ENCODE peak calls at places on chromosomes 11 and 22, in four cellular contexts. Y, D, G and E are unnamed samples.

GRCh38 chr11:134041791-134042696 is 26.8 kb upstream of the JAM3 start:
- DNase-seq in Y (no peak), G (no peak), D (no peak), E (no peak)

GRCh38 chr22:32837142-32837541 is 35.6 kb downstream of the TIMP3 start:
- DNase-seq in Y (no peak), D (no peak), G (no peak), E (no peak)

GRCh38 chr22:37563153-37564081 is 3.1 kb downstream of the CDC42EP1 start:
- DNase-seq in Y (peak), D (peak), G (no peak), E (no peak)

GRCh38 chr22:25495286-25495685 is 69.2 kb upstream of the GRK3 start:
- DNase-seq in Y (peak), D (no peak), G (no peak), E (no peak)

GRCh38 chr11:79437981-79438630 is 2.7 kb downstream of the TENM4 start:
- DNase-seq in G (no peak), Y (peak), D (peak), E (peak)

GRCh38 chr22:44365196-44365802 is 52.5 kb upstream of the SHISAL1 start:
- DNase-seq in D (no peak), Y (no peak), G (no peak), E (no peak)

GRCh38 chr11:1293619-1294015 is 15.8 kb downstream of the TOLLIP start:
- DNase-seq in D (no peak), Y (no peak), G (no peak), E (no peak)

GRCh38 chr11:97687106-97687505 is 1297.3 kb downstream of the JRKL start:
- DNase-seq in G (no peak), D (peak), Y (no peak), E (no peak)

GRCh38 chr11:94678236-94678635 is 89.9 kb upstream of the AMOTL1 start:
- DNase-seq in G (peak), D (no peak), Y (no peak), E (no peak)

GRCh38 chr11:43943931-43944751 is 1.7 kb downstream of the C11orf96 start:
- DNase-seq in G (peak), Y (peak), D (no peak), E (no peak)

GRCh38 chr11:12827929-12828812 is 153.9 kb downstream of the TEAD1 start:
- DNase-seq in D (peak), Y (peak), G (no peak), E (peak)

GRCh38 chr22:19723165-19723989 is at the start of gene GP1BB:
- DNase-seq in D (peak), Y (no peak), G (peak), E (peak)

GRCh38 chr11:128299132-128299726 is 288.1 kb downstream of the ETS1 start:
- DNase-seq in Y (peak), D (no peak), G (no peak), E (no peak)

GRCh38 chr11:46669606-46670243 is 30.7 kb downstream of the ARHGAP1 start:
- DNase-seq in Y (no peak), D (peak), G (no peak), E (no peak)

DNA sequence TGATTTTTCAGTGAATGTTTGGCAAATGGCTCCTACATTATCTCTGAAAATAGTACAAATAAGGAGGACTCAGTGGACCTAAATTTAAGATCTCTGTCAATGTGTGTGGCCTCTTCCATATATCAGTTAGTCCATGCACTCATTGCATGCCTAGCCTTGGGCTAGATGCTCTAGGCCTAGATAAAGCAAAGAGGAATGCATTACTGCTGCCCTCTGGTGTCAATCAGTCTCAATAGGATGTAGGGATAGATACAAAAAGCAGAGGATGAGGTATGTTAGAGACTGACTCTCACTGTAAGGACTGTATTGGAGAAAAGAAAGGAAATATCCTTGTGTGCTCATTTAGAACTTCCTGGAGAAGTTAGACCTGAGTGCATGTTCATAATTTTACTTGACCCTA is 42.0 kb downstream of the MS4A2 start:
- DNase-seq in Y (no peak), G (no peak), D (peak), E (peak)
- H4K5ac ChIP-seq in Y (no peak), G (no peak), D (no peak), E (no peak)

GRCh38 chr11:77473001-77473800 is 693 bp downstream of the PAK1 start:
- DNase-seq in Y (no peak), D (peak), G (peak), E (peak)
- H4K5ac ChIP-seq in Y (no peak), D (no peak), G (peak), E (no peak)

GRCh38 chr11:68690671-68691401 is 6.5 kb downstream of the GAL start:
- DNase-seq in G (peak), D (no peak), Y (no peak), E (peak)
- H4K5ac ChIP-seq in G (no peak), D (no peak), Y (no peak), E (no peak)

DNA sequence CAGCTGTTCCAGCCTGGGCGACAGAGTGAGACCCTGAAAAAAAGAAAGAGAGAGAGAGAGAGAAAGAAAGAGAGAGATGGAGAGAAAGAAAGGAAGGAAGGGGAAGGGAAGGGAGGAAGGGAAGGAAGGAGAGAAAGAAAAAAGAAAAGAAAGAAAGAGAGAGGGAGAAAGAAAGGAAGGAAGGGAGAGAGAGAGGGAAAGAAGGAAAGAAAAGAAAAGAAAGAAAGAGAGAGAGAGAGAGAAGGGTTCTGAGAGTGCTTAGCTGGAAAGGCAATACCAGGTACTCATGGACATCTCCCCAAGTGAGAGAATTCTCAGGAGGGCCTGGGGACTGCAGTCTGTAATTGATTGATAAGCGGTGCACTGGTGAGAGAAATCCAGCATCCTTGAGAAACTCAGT is 12.8 kb upstream of the PRAME start:
- DNase-seq in D (no peak), G (no peak), Y (no peak), E (no peak)
- H4K5ac ChIP-seq in D (no peak), G (no peak), Y (no peak), E (no peak)

GRCh38 chr11:27910186-27910941 is 197.6 kb downstream of the KIF18A start:
- DNase-seq in G (no peak), Y (peak), D (peak), E (no peak)

GRCh38 chr11:27912916-27913315 is 195.0 kb downstream of the KIF18A start:
- DNase-seq in G (no peak), Y (peak), D (no peak), E (no peak)

GRCh38 chr11:27913650-27914049 is 194.3 kb downstream of the KIF18A start:
- DNase-seq in D (peak), Y (peak), G (no peak), E (no peak)

GRCh38 chr11:27907534-27907933 is 200.4 kb downstream of the KIF18A start:
- DNase-seq in Y (peak), G (no peak), D (no peak), E (no peak)

GRCh38 chr11:27909386-27909785 is 198.6 kb downstream of the KIF18A start:
- DNase-seq in D (no peak), Y (no peak), G (no peak), E (no peak)
- H4K5ac ChIP-seq in D (no peak), Y (no peak), G (no peak), E (no peak)

GRCh38 chr11:17385926-17386325 is 2.5 kb downstream of the KCNJ11 start:
- DNase-seq in D (no peak), G (no peak), Y (no peak), E (no peak)
- H4K5ac ChIP-seq in D (no peak), G (no peak), Y (no peak), E (no peak)

GRCh38 chr22:18068381-18068988 is 9.3 kb upstream of the PEX26 start:
- DNase-seq in D (peak), G (no peak), Y (peak), E (no peak)
- H4K5ac ChIP-seq in D (no peak), G (no peak), Y (peak), E (no peak)

DNA sequence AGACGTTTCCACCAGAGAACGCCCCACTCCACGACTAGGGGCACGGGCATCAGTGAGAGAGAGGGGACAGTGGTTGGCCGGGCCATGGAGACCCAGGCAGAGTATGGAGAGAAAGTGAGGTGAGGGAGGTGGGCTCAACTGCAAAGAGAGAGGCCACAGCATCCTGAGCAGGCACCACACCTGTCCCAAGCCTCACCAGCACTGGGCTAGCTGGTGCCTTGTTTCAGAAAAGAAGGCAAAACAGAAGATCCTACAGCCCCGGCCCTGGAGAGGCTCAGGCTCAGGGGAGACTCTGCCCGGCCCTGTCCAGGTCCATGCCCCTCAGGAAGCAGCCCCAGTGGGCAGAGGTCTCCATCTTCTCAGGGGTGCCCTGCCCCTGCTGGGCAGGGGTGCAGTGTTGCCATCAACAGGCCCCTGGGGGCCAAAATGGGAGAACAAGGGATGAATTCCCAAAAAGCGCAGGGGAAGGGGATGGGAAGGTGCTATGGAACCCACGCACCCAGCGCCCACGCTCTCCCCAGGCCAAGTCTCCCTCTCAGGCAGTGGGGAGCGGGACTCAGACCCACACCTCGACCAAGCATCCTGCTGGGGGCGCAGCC is 6.0 kb downstream of the TSPAN32 start:
- DNase-seq in G (no peak), Y (no peak), D (no peak), E (no peak)
- H4K5ac ChIP-seq in G (no peak), Y (no peak), D (no peak), E (no peak)

DNA sequence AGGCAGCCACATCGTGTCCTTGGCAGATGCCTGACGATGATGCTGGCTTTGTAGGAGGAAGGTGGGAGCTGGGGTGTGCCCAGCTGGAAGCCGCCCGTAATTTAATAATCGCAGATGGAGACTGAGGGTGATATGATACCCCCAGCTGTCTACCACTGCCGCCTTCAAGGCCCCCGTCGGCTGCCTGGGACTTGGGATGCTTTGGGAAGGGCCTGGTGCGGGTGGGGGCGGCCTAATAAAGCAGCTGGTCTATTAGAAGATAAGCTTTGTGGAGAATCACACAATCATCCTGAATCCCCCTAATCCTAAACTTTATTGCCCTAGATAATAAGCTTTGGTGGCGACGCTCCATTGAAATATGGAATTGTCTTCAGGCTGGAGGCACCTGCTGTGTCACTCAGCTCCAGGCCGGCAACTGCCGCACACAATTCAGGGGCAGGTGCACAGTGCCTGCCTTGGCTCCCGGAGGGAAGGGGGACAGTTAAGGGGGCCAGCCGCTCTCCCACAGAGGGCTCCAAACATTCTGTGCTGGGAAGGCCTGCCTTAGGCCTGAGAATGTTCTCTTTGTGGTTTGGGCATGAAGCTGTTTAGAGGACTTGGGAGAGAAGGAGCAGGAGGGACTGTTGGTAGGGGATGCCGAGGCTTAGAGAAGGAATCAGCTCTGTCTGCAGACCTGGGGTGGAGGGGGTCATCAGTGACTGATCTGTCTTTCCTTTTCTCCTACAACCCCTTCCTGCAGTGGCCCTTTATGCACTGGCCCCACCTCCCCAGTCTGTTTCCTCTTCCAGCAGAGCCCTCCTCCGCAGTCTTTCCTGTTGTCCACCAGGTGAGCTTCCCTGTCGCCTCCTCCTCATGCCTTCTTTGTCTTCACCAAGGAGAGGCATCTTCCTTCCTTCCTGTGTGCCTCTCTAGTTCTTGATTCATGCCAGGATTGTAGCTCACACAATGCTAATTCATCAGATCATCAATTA is 65.3 kb downstream of the ARL14EP start:
- DNase-seq in G (no peak), Y (no peak), D (peak), E (no peak)
- H4K5ac ChIP-seq in G (no peak), Y (no peak), D (no peak), E (no peak)

GRCh38 chr11:117179048-117179999 is 781 bp downstream of the SIDT2 start:
- DNase-seq in Y (no peak), G (no peak), D (peak), E (peak)
- H4K5ac ChIP-seq in Y (peak), G (peak), D (no peak), E (no peak)